ENCODE peak calls at places on chromosomes 1 and 21, in ten cellular contexts. V is left ventricle myocardium inferior, H is psoas muscle, I is gastrocnemius medialis, U is cardiac muscle cell, Q is HL-60, Z is HFF-Myc, J is tibial nerve, F is heart left ventricle, A is mammary epithelial cell. X is an unnamed sample.

GRCh38 chr21:42734323-42734971 is 81.0 kb downstream of the PDE9A start:
- DNase-seq in H (no peak), Z (no peak), F (no peak), J (no peak), Q (no peak), I (no peak), A (no peak), V (no peak), U (no peak), X (no peak)

GRCh38 chr1:67652800-67653199 is 32.2 kb upstream of the GADD45A start:
- DNase-seq in H (peak; percentile 30), A (peak; percentile 91), Q (no peak), F (no peak), J (no peak), I (peak; percentile 86), V (no peak), U (no peak), Z (no peak), X (no peak)

GRCh38 chr1:187275985-187276580 is 447.3 kb downstream of the PLA2G4A start:
- DNase-seq in I (no peak), A (no peak), H (no peak), U (no peak), Q (no peak), V (no peak), Z (no peak), F (no peak), J (no peak), X (no peak)

GRCh38 chr21:37631319-37632117 is 264.9 kb downstream of the DYRK1A start:
- DNase-seq in V (no peak), Q (no peak), A (peak; percentile 98), U (no peak), I (no peak), F (peak; percentile 25), J (no peak), H (no peak), Z (no peak), X (no peak)

GRCh38 chr1:212482352-212483153 is 49.8 kb downstream of the NENF start:
- DNase-seq in F (no peak), Z (no peak), I (no peak), A (peak; percentile 38), Q (no peak), U (no peak), V (no peak), H (no peak), J (no peak), X (no peak)

GRCh38 chr1:72063364-72063763 is 219.0 kb downstream of the NEGR1 start:
- DNase-seq in I (no peak), Z (no peak), J (no peak), F (no peak), V (no peak), A (peak; percentile 41), Q (no peak), H (no peak), U (no peak), X (no peak)

GRCh38 chr1:164983023-164983650 is 373.4 kb downstream of the LMX1A start:
- DNase-seq in F (no peak), H (no peak), V (no peak), U (peak; percentile 62), A (no peak), J (no peak), Q (no peak), I (no peak), Z (no peak), X (no peak)

GRCh38 chr1:40161888-40162397 is 756 bp downstream of the RLF start:
- DNase-seq in V (no peak), Q (no peak), Z (no peak), H (no peak), F (no peak), A (no peak), U (no peak), J (no peak), I (peak; percentile 25), X (no peak)

GRCh38 chr1:9626201-9626608 is 25.3 kb upstream of the PIK3CD start:
- DNase-seq in F (no peak), U (no peak), H (no peak), V (no peak), Z (no peak), I (no peak), A (peak; percentile 11), Q (no peak), J (no peak), X (no peak)

GRCh38 chr1:60994369-60994768 is 88.0 kb upstream of the NFIA start:
- DNase-seq in Q (no peak), A (no peak), J (no peak), V (no peak), I (no peak), F (no peak), Z (no peak), U (no peak), H (no peak), X (no peak)

GRCh38 chr1:214329456-214330220 is 48.7 kb downstream of the SMYD2 start:
- DNase-seq in I (no peak), J (no peak), Q (no peak), U (no peak), V (no peak), A (no peak), H (no peak), F (no peak), Z (no peak), X (no peak)

GRCh38 chr21:45259206-45259795 is 28.4 kb downstream of the POFUT2 start:
- DNase-seq in V (no peak), A (no peak), I (no peak), F (no peak), Z (no peak), U (no peak), H (no peak), J (no peak), Q (no peak), X (no peak)

GRCh38 chr1:37471345-37472231 is 2.8 kb upstream of the ZC3H12A start:
- DNase-seq in J (peak; percentile 51), H (peak; percentile 84), A (peak; percentile 86), F (peak; percentile 74), I (peak; percentile 79), V (peak; percentile 69), Q (peak; percentile 45), U (peak; percentile 36), Z (no peak), X (no peak)

GRCh38 chr1:56676571-56677035 is 31.5 kb downstream of the PRKAA2 start:
- DNase-seq in A (peak; percentile 62), H (no peak), U (no peak), F (no peak), I (peak; percentile 10), Q (no peak), Z (peak; percentile 60), J (no peak), V (no peak), X (no peak)

GRCh38 chr1:174289644-174290310 is 130.5 kb downstream of the RABGAP1L start:
- DNase-seq in Q (no peak), U (no peak), A (no peak), Z (no peak), H (no peak), J (no peak), I (no peak), F (peak; percentile 10), V (peak; percentile 51), X (no peak)
- TF ChIP-seq CTCF in Q (no peak), U (no peak), A (no peak), Z (no peak), H (no peak), J (no peak), I (no peak), F (no peak), V (no peak), X (no peak)

GRCh38 chr1:154117642-154118041 is 37.2 kb downstream of the NUP210L start:
- DNase-seq in Q (no peak), Z (no peak), J (no peak), V (no peak), I (no peak), F (no peak), H (no peak), A (no peak), U (no peak), X (no peak)
- TF ChIP-seq CTCF in Q (no peak), Z (no peak), J (no peak), V (no peak), I (no peak), F (no peak), H (no peak), A (no peak), U (no peak), X (peak; percentile 22)

GRCh38 chr1:184383772-184384323 is 3.0 kb upstream of the C1orf21 start:
- DNase-seq in U (no peak), V (no peak), F (no peak), I (no peak), Z (no peak), A (no peak), H (no peak), Q (no peak), J (no peak), X (no peak)

GRCh38 chr1:184376359-184376758 is 10.5 kb upstream of the C1orf21 start:
- DNase-seq in J (no peak), Z (no peak), Q (no peak), F (no peak), U (no peak), A (no peak), V (no peak), I (no peak), H (no peak), X (no peak)

GRCh38 chr1:184380468-184380867 is 6.4 kb upstream of the C1orf21 start:
- DNase-seq in J (no peak), U (no peak), A (no peak), Z (no peak), I (no peak), V (no peak), H (no peak), F (no peak), Q (no peak), X (no peak)

DNA sequence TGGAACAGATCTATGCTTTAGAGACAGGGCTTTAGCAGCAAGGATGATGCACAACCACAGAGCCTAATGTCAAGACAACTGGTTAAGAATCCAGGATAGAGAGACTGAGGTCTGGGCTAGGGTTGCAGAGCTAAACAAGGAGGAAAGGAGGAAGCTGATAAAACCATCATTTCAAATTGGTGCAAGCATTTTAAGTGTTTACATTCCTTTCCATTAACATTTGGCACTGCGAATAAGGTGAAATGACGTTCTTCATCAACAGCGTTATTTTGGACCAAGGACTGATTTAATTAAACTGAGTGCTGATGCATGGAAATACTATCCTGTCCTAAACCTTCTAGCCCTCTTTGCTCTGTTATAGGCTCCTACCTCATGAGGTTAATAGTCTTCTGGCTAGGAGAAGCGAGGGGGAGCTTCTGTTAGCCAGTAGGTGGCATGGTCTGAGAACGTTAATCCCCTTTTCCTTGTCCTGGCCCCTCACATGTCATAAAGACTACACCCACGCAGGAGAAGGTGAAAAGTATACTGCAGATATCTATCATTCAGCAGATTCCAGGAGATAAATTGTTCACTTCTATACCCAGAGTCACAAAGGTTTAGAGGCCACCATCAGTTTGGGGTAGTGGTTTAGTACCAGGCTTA is 7.6 kb upstream of the C1orf21 start:
- DNase-seq in F (no peak), Q (no peak), H (no peak), I (no peak), U (peak; percentile 10), Z (no peak), V (no peak), J (no peak), A (no peak), X (no peak)
- TF ChIP-seq CTCF in F (peak; percentile 35), Q (no peak), H (peak; percentile 24), I (peak; percentile 50), U (peak; percentile 27), Z (peak; percentile 29), V (peak; percentile 55), J (no peak), A (peak; percentile 13), X (no peak)

DNA sequence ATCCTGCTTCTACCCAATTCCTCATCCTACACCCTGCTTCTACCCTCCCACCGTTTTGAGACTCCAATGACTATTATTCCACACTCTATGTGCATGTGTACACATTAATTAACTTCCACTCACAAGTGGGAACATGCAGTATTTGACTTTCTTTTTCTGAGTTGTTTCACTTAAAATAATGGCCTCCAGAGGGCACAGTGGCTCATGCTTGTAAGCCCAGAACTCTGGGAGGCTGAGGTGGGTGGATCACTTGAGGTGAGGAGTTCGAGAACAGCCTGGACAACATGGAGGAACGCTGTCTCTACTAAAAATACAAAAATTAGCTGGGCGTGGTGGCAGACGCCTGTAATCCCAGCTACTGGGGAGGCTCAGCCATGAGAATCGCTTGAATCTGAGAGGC is 464.8 kb downstream of the PTBP2 start:
- DNase-seq in J (no peak), I (no peak), Q (no peak), Z (no peak), F (no peak), A (no peak), V (no peak), H (no peak), U (no peak), X (peak; percentile 8)
- TF ChIP-seq CTCF in J (no peak), I (no peak), Q (no peak), Z (peak; percentile 28), F (no peak), A (no peak), V (peak; percentile 15), H (no peak), U (peak; percentile 14), X (no peak)